ENCODE peak calls at places on chromosomes 1 and 21, in eight cellular contexts. R is prostate gland, T is stomach, F is GM23338, E is breast epithelium, O is HCT116, S is sigmoid colon, L is GM12878. B is an unnamed sample.

GRCh38 chr1:222040163-222040900 is 298.4 kb upstream of the DUSP10 start:
- DNase-seq in S (no peak), F (no peak), T (no peak), R (no peak), L (no peak), E (no peak), O (no peak), B (no peak)

GRCh38 chr21:45427331-45428271 is 22.6 kb downstream of the COL18A1 start:
- DNase-seq in T (peak; percentile 36), F (peak; percentile 71), S (peak; percentile 94), L (no peak), R (no peak), O (peak; percentile 67), E (peak; percentile 71), B (no peak)

GRCh38 chr1:156214024-156214748 is 1.4 kb downstream of the PMF1 start:
- DNase-seq in E (no peak), O (peak; percentile 74), T (no peak), F (no peak), R (no peak), S (no peak), L (no peak), B (no peak)

GRCh38 chr21:35226960-35227741 is 178.0 kb upstream of the RUNX1 start:
- DNase-seq in F (no peak), R (no peak), T (no peak), O (no peak), S (no peak), L (peak; percentile 74), E (no peak), B (no peak)

GRCh38 chr1:224185208-224185607 is 2.2 kb downstream of the DEGS1 start:
- DNase-seq in S (no peak), F (no peak), L (no peak), R (no peak), E (no peak), T (no peak), O (no peak), B (no peak)

GRCh38 chr1:46342084-46342656 is 1.6 kb downstream of the NSUN4 start:
- DNase-seq in R (no peak), F (peak; percentile 51), L (peak; percentile 56), E (no peak), O (no peak), T (no peak), S (no peak), B (no peak)

GRCh38 chr1:156376146-156376545 is 7.1 kb downstream of the RHBG start:
- DNase-seq in L (no peak), E (no peak), F (peak; percentile 26), R (no peak), O (no peak), T (no peak), S (no peak), B (no peak)

GRCh38 chr1:20126041-20126805 is 6.9 kb upstream of the PLA2G2D start:
- DNase-seq in S (peak; percentile 14), L (peak; percentile 77), T (no peak), E (no peak), O (no peak), R (no peak), F (no peak), B (no peak)

GRCh38 chr1:68327414-68327813 is 95.1 kb upstream of the WLS start:
- DNase-seq in R (no peak), L (no peak), S (no peak), F (no peak), O (no peak), E (no peak), T (no peak), B (no peak)

GRCh38 chr1:36400825-36401601 is 3.3 kb upstream of the LSM10 start:
- DNase-seq in T (peak; percentile 55), S (peak; percentile 87), F (peak; percentile 87), R (no peak), E (peak; percentile 60), L (no peak), O (peak; percentile 95), B (peak; percentile 93)

GRCh38 chr1:42658880-42659337 is 686 bp downstream of the PPIH start:
- DNase-seq in F (no peak), L (no peak), O (no peak), S (no peak), E (no peak), T (no peak), R (no peak), B (no peak)

GRCh38 chr1:155003227-155003765 is 694 bp downstream of the ZBTB7B start:
- DNase-seq in O (no peak), T (no peak), S (no peak), F (peak; percentile 59), L (no peak), R (no peak), E (no peak), B (no peak)

GRCh38 chr1:166888710-166889109 is 12.6 kb upstream of the TADA1 start:
- DNase-seq in S (no peak), O (no peak), F (no peak), L (no peak), E (no peak), T (no peak), R (no peak), B (no peak)

GRCh38 chr21:26732442-26733221 is 112.6 kb downstream of the ADAMTS1 start:
- DNase-seq in F (peak; percentile 85), T (peak; percentile 44), L (no peak), E (no peak), S (no peak), O (no peak), R (no peak), B (peak; percentile 80)

GRCh38 chr1:181023265-181024057 is 791 bp upstream of the STX6 start:
- DNase-seq in F (no peak), L (no peak), R (no peak), T (no peak), E (no peak), O (no peak), S (no peak), B (no peak)

GRCh38 chr21:42479582-42479981 is 16.4 kb downstream of the RSPH1 start:
- DNase-seq in L (no peak), R (no peak), E (no peak), O (no peak), T (peak; percentile 10), F (no peak), S (no peak), B (no peak)

GRCh38 chr1:212699104-212699838 is 369 bp downstream of the BATF3 start:
- DNase-seq in F (peak; percentile 88), R (no peak), L (no peak), O (peak; percentile 27), E (no peak), S (peak; percentile 69), T (peak; percentile 52), B (peak; percentile 84)

GRCh38 chr1:54180666-54181360 is 19.0 kb downstream of the CYB5RL start:
- DNase-seq in O (no peak), L (no peak), S (no peak), E (no peak), F (no peak), T (no peak), R (no peak), B (no peak)

GRCh38 chr1:225973158-225973557 is 26.0 kb downstream of the SDE2 start:
- DNase-seq in F (no peak), L (no peak), O (no peak), T (no peak), R (no peak), E (no peak), S (peak; percentile 11), B (no peak)

GRCh38 chr21:39184050-39184980 is 1.1 kb upstream of the PSMG1 start:
- DNase-seq in E (no peak), O (no peak), F (no peak), T (no peak), R (no peak), S (no peak), L (no peak), B (no peak)
- TF ChIP-seq POLR2AphosphoS5 in E (no peak), O (no peak), F (no peak), T (no peak), R (no peak), S (no peak), L (no peak), B (no peak)

DNA sequence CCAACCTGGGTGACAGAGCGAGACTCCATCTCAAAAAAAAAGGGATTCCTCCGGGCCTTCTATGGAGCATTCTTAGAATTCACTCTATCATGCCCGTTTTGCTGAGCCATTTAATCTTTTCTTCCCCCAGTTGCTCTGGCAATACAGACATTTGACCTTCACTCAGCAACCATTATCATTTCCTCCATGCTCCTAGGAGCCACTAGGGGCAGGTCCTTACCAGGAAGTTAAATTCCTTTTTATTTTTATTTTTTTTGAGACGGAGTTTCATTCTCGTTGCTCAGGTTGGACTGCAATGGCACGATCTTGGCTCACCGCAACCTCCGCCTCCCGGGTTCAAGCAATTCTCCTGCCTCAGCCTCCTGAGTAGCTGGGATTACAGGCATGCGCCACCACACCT is 9.7 kb upstream of the CGN start:
- DNase-seq in O (no peak), L (no peak), R (no peak), F (peak; percentile 72), S (no peak), E (no peak), T (no peak), B (no peak)
- TF ChIP-seq CTCF in O (peak; percentile 34), L (no peak), R (no peak), F (peak; percentile 22), S (no peak), E (peak; percentile 29), T (peak; percentile 11), B (peak; percentile 23)

GRCh38 chr1:218698181-218698580 is 353.0 kb downstream of the TGFB2 start:
- DNase-seq in L (no peak), F (no peak), O (no peak), S (no peak), T (no peak), R (no peak), E (no peak), B (no peak)
- TF ChIP-seq POLR2AphosphoS5 in L (no peak), F (no peak), O (no peak), S (no peak), T (no peak), R (no peak), E (no peak), B (no peak)

GRCh38 chr1:91283421-91283726 is 121.3 kb downstream of the HFM1 start:
- DNase-seq in L (no peak), T (no peak), R (no peak), S (no peak), F (no peak), O (no peak), E (no peak), B (no peak)

GRCh38 chr1:91282695-91283420 is 121.8 kb downstream of the HFM1 start:
- DNase-seq in L (peak; percentile 9), R (peak; percentile 54), T (peak; percentile 57), S (peak; percentile 73), F (peak; percentile 91), E (no peak), O (peak; percentile 71), B (peak; percentile 49)

GRCh38 chr1:91273875-91274274 is 130.8 kb downstream of the HFM1 start:
- DNase-seq in O (no peak), S (no peak), E (no peak), F (no peak), T (no peak), R (no peak), L (no peak), B (no peak)

GRCh38 chr1:91281782-91282181 is 122.9 kb downstream of the HFM1 start:
- DNase-seq in E (no peak), F (no peak), S (no peak), T (no peak), O (no peak), L (no peak), R (no peak), B (no peak)

DNA sequence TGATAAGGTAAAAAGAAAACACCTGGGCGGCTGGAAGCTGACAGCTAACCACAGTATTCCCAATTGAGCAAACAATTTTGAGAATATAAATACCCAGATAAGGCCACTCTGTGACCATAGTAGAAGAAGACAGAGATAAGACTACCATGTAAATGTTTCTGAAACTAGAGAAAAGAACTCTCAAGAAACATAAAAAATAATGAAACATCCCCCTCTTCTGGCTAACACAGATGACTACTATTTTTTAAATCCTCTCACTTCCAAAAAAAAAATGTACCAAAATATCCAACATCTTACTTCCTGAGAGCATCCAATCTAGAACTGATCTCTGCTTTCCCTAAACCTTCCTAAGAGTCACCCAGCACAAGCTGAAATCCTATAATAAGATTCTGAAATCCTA is 125.9 kb downstream of the HFM1 start:
- DNase-seq in E (no peak), R (no peak), T (no peak), L (no peak), S (no peak), F (peak; percentile 67), O (peak; percentile 12), B (no peak)
- TF ChIP-seq CTCF in E (peak; percentile 15), R (no peak), T (no peak), L (no peak), S (no peak), F (no peak), O (no peak), B (no peak)

B was measured in H1.